ENCODE peak calls at places on chromosomes 4 and X, in five cellular contexts. One of them, this sample, is unnamed.

GRCh38 chr4:18593297-18594002 is 571.9 kb upstream of the LCORL start:
- DNase-seq in body of pancreas: peak; percentile 64
- DNase-seq in tibial nerve: peak; percentile 41
- DNase-seq in prostate gland: peak; percentile 60
- DNase-seq in uterus: peak; percentile 43
- DNase-seq in this sample: peak; percentile 71

GRCh38 chrX:56232221-56233082 is at the start of gene KLF8:
- DNase-seq in tibial nerve: peak; percentile 39
- DNase-seq in uterus: peak; percentile 73
- DNase-seq in prostate gland: peak; percentile 61
- DNase-seq in body of pancreas: peak; percentile 44
- DNase-seq in this sample: peak; percentile 76

GRCh38 chr4:161254375-161254774 is 909.4 kb downstream of the FSTL5 start:
- DNase-seq in prostate gland: no peak
- DNase-seq in uterus: no peak
- DNase-seq in tibial nerve: no peak
- DNase-seq in body of pancreas: no peak
- DNase-seq in this sample: no peak

GRCh38 chrX:141904262-141904661 is 568 bp downstream of the MAGEC1 start:
- DNase-seq in uterus: no peak
- DNase-seq in tibial nerve: no peak
- DNase-seq in prostate gland: no peak
- DNase-seq in body of pancreas: no peak
- DNase-seq in this sample: no peak

GRCh38 chr4:15906024-15906443 is 32.5 kb downstream of the FGFBP1 start:
- DNase-seq in body of pancreas: peak; percentile 40
- DNase-seq in tibial nerve: no peak
- DNase-seq in uterus: no peak
- DNase-seq in prostate gland: peak; percentile 34
- DNase-seq in this sample: no peak

GRCh38 chr4:148097811-148098210 is 344.4 kb downstream of the NR3C2 start:
- DNase-seq in prostate gland: no peak
- DNase-seq in uterus: no peak
- DNase-seq in tibial nerve: no peak
- DNase-seq in body of pancreas: no peak
- DNase-seq in this sample: no peak

GRCh38 chr4:61995717-61996337 is 795.7 kb downstream of the ADGRL3 start:
- DNase-seq in body of pancreas: no peak
- DNase-seq in prostate gland: no peak
- DNase-seq in tibial nerve: no peak
- DNase-seq in uterus: no peak
- DNase-seq in this sample: no peak

GRCh38 chr4:139754913-139755312 is 89.3 kb downstream of the MGST2 start:
- DNase-seq in body of pancreas: no peak
- DNase-seq in prostate gland: no peak
- DNase-seq in uterus: no peak
- DNase-seq in tibial nerve: no peak
- DNase-seq in this sample: no peak

GRCh38 chr4:111475001-111475400 is 670.3 kb upstream of the FAM241A start:
- DNase-seq in uterus: no peak
- DNase-seq in tibial nerve: no peak
- DNase-seq in prostate gland: no peak
- DNase-seq in body of pancreas: no peak
- DNase-seq in this sample: no peak

GRCh38 chr4:158821228-158822009 is 52.6 kb downstream of the FNIP2 start:
- DNase-seq in tibial nerve: no peak
- DNase-seq in uterus: no peak
- DNase-seq in body of pancreas: no peak
- DNase-seq in prostate gland: no peak
- DNase-seq in this sample: no peak

GRCh38 chrX:150087612-150088011 is 149.3 kb upstream of the EOLA2 start:
- DNase-seq in body of pancreas: no peak
- DNase-seq in tibial nerve: no peak
- DNase-seq in prostate gland: no peak
- DNase-seq in uterus: no peak
- DNase-seq in this sample: no peak

GRCh38 chrX:72240976-72241375 is 2.1 kb upstream of the ERCC6L start:
- DNase-seq in uterus: no peak
- DNase-seq in tibial nerve: no peak
- DNase-seq in body of pancreas: no peak
- DNase-seq in prostate gland: no peak
- DNase-seq in this sample: no peak

GRCh38 chr4:99077177-99077576 is 11.4 kb downstream of the ADH5 start:
- DNase-seq in uterus: no peak
- DNase-seq in body of pancreas: no peak
- DNase-seq in tibial nerve: no peak
- DNase-seq in prostate gland: no peak
- DNase-seq in this sample: no peak

GRCh38 chrX:115560978-115561604 is at the start of gene PLS3:
- DNase-seq in prostate gland: peak; percentile 60
- DNase-seq in body of pancreas: peak; percentile 80
- DNase-seq in tibial nerve: peak; percentile 65
- DNase-seq in uterus: peak; percentile 89
- DNase-seq in this sample: peak; percentile 92

GRCh38 chr4:10582059-10582686 is 102.4 kb downstream of the CLNK start:
- DNase-seq in tibial nerve: peak; percentile 31
- DNase-seq in prostate gland: peak; percentile 48
- DNase-seq in body of pancreas: peak; percentile 43
- DNase-seq in uterus: no peak
- DNase-seq in this sample: no peak

GRCh38 chr4:30744957-30745640 is 24.9 kb downstream of the PCDH7 start:
- DNase-seq in uterus: no peak
- DNase-seq in tibial nerve: no peak
- DNase-seq in body of pancreas: no peak
- DNase-seq in prostate gland: no peak
- DNase-seq in this sample: no peak

GRCh38 chrX:112761239-112762207 is 79.1 kb downstream of the AMOT start:
- DNase-seq in body of pancreas: no peak
- DNase-seq in tibial nerve: no peak
- DNase-seq in prostate gland: no peak
- DNase-seq in uterus: no peak
- DNase-seq in this sample: no peak

GRCh38 chr4:26860922-26861433 is 337 bp downstream of the STIM2 start:
- DNase-seq in tibial nerve: no peak
- DNase-seq in prostate gland: peak; percentile 33
- DNase-seq in body of pancreas: peak; percentile 58
- DNase-seq in uterus: peak; percentile 45
- DNase-seq in this sample: peak; percentile 79

GRCh38 chrX:130108647-130109428 is 1.5 kb downstream of the ELF4 start:
- DNase-seq in tibial nerve: no peak
- DNase-seq in uterus: no peak
- DNase-seq in prostate gland: no peak
- DNase-seq in body of pancreas: no peak
- DNase-seq in this sample: no peak

GRCh38 chr4:130632731-130633604 is 1537.0 kb downstream of the C4orf33 start:
- DNase-seq in uterus: no peak
- DNase-seq in tibial nerve: no peak
- DNase-seq in body of pancreas: no peak
- DNase-seq in prostate gland: no peak
- DNase-seq in this sample: no peak

GRCh38 chr4:6777636-6778281 is 4.8 kb upstream of the KIAA0232 start:
- DNase-seq in prostate gland: no peak
- DNase-seq in tibial nerve: no peak
- DNase-seq in body of pancreas: no peak
- DNase-seq in uterus: no peak
- DNase-seq in this sample: no peak

GRCh38 chr4:150493846-150494245 is 88.1 kb upstream of the MAB21L2 start:
- DNase-seq in tibial nerve: no peak
- DNase-seq in body of pancreas: no peak
- DNase-seq in prostate gland: no peak
- DNase-seq in uterus: no peak
- DNase-seq in this sample: no peak

GRCh38 chrX:74325130-74326059 is 21.4 kb downstream of the ZCCHC13 start:
- DNase-seq in body of pancreas: no peak
- DNase-seq in tibial nerve: no peak
- DNase-seq in prostate gland: no peak
- DNase-seq in uterus: no peak
- DNase-seq in this sample: no peak

GRCh38 chrX:2629316-2630168 is 61.6 kb upstream of the CD99 start:
- DNase-seq in uterus: no peak
- DNase-seq in prostate gland: no peak
- DNase-seq in body of pancreas: no peak
- DNase-seq in tibial nerve: no peak
- DNase-seq in this sample: no peak
- H3K36me3 ChIP-seq in uterus: no peaks in the 10 kb centered on the region
- H3K36me3 ChIP-seq in prostate gland: no peaks in the 10 kb centered on the region
- H3K36me3 ChIP-seq in body of pancreas: peaks cover 4% of the 10 kb centered on the region
- H3K36me3 ChIP-seq in tibial nerve: no peaks in the 10 kb centered on the region
- H3K36me3 ChIP-seq in this sample: no peaks in the 10 kb centered on the region

GRCh38 chr4:87387237-87387636 is 3.8 kb downstream of the HSD17B11 start:
- DNase-seq in uterus: no peak
- DNase-seq in prostate gland: no peak
- DNase-seq in tibial nerve: no peak
- DNase-seq in body of pancreas: no peak
- DNase-seq in this sample: no peak
- TF ChIP-seq POLR2A in uterus: no peak
- TF ChIP-seq POLR2A in prostate gland: no peak
- TF ChIP-seq POLR2A in tibial nerve: no peak
- TF ChIP-seq POLR2A in body of pancreas: no peak
- TF ChIP-seq POLR2A in this sample: no peak

GRCh38 chr4:3135155-3136011 is 60.9 kb downstream of the HTT start:
- DNase-seq in body of pancreas: no peak
- DNase-seq in tibial nerve: no peak
- DNase-seq in prostate gland: no peak
- DNase-seq in uterus: no peak
- DNase-seq in this sample: no peak
- H3K36me3 ChIP-seq in body of pancreas: peaks cover 13% of the 10 kb centered on the region
- H3K36me3 ChIP-seq in tibial nerve: peaks cover 29% of the 10 kb centered on the region
- H3K36me3 ChIP-seq in prostate gland: peaks cover 2% of the 10 kb centered on the region
- H3K36me3 ChIP-seq in uterus: no peaks in the 10 kb centered on the region
- H3K36me3 ChIP-seq in this sample: peaks cover 76% of the 10 kb centered on the region

GRCh38 chr4:76831475-76832390 is 66.2 kb downstream of the SOWAHB start:
- DNase-seq in uterus: no peak
- DNase-seq in body of pancreas: no peak
- DNase-seq in prostate gland: peak; percentile 9
- DNase-seq in tibial nerve: no peak
- DNase-seq in this sample: no peak
- TF ChIP-seq POLR2A in uterus: no peak
- TF ChIP-seq POLR2A in body of pancreas: no peak
- TF ChIP-seq POLR2A in prostate gland: no peak
- TF ChIP-seq POLR2A in tibial nerve: no peak
- TF ChIP-seq POLR2A in this sample: no peak

DNA sequence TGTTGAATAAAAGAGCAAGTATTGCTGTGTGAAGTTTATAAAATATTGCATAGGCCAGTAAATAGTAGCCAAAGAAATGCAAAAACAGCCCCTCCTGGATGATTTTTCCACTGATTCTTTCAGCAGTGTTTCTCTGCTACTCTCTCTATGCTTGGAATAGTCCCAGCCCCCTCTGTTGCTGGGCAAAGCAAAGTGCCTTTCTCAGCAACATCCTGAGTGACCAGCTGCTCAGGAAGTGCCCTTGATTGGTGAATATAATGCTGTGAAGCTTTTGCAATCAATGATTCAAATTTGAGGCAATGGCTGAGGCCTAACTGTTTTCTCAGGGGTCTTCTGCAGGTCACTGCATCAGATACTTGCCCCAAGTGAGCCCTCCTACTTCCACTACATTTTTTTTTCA is 656.7 kb downstream of the ZNF674 start:
- DNase-seq in tibial nerve: no peak
- DNase-seq in prostate gland: no peak
- DNase-seq in body of pancreas: no peak
- DNase-seq in uterus: no peak
- DNase-seq in this sample: no peak
- H3K36me3 ChIP-seq in tibial nerve: no peaks in the 10 kb centered on the region
- H3K36me3 ChIP-seq in prostate gland: no peaks in the 10 kb centered on the region
- H3K36me3 ChIP-seq in body of pancreas: no peaks in the 10 kb centered on the region
- H3K36me3 ChIP-seq in uterus: no peaks in the 10 kb centered on the region
- H3K36me3 ChIP-seq in this sample: no peaks in the 10 kb centered on the region

DNA sequence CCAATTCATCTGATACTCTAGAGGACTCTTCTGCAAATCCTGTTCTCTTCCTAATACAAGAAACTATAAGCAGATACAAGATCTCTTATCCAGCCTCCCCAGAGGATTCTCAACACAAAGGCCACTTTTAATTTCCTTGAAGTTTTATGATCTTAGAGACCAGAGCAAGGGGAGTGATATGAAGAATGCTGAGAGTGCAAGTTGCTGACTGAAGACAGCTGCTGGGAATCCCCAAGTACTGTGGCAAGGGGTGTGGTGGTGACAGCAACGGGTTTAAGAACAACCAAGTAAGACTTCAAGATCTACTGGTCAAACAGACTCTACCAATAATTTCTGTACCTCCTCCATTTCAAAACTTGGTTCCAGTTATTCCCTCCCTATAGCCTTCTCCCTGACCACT is 7.0 kb downstream of the AMMECR1 start:
- DNase-seq in body of pancreas: no peak
- DNase-seq in tibial nerve: no peak
- DNase-seq in uterus: no peak
- DNase-seq in prostate gland: no peak
- DNase-seq in this sample: no peak
- TF ChIP-seq POLR2A in body of pancreas: no peak
- TF ChIP-seq POLR2A in tibial nerve: no peak
- TF ChIP-seq POLR2A in uterus: no peak
- TF ChIP-seq POLR2A in prostate gland: no peak
- TF ChIP-seq POLR2A in this sample: no peak

DNA sequence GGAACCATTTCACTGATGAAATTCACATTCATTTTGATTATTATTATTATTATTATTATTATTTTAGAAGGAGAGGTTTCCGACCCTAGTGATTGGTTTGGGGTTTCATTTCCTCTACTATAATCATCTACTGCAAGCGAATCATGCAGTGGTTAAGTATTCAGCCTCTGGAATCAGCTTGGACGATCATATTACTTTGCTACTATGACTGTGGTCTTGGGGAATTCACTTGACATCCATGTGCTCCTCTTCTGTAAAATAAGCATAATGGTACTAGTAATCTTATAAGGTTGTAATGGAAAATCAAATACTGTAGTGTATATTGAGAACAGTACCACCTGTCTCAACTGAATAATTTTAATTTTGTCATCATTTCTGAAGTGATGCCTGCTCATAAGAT is 132.1 kb upstream of the SLC4A4 start:
- DNase-seq in prostate gland: no peak
- DNase-seq in tibial nerve: no peak
- DNase-seq in body of pancreas: no peak
- DNase-seq in uterus: no peak
- DNase-seq in this sample: no peak
- H3K36me3 ChIP-seq in prostate gland: no peaks in the 10 kb centered on the region
- H3K36me3 ChIP-seq in tibial nerve: no peaks in the 10 kb centered on the region
- H3K36me3 ChIP-seq in body of pancreas: no peaks in the 10 kb centered on the region
- H3K36me3 ChIP-seq in uterus: no peaks in the 10 kb centered on the region
- H3K36me3 ChIP-seq in this sample: no peaks in the 10 kb centered on the region